ENCODE peak calls at places on chromosomes 3 and 15, in five cellular contexts. C is T-helper 9 cell, J is NCI-H2081, A is GM04503, E is upper lobe of right lung. T is an unnamed sample.

GRCh38 chr3:29764603-29765254 is 483.9 kb downstream of the RBMS3 start:
- DNase-seq in E (no peak), C (no peak), J (peak; percentile 21), A (peak; percentile 39), T (peak; percentile 21)

GRCh38 chr3:106820726-106821362 is 556.4 kb upstream of the CCDC54 start:
- DNase-seq in J (no peak), A (no peak), E (peak; percentile 54), C (no peak), T (no peak)

GRCh38 chr3:157282261-157283191 is 122.6 kb upstream of the CCNL1 start:
- DNase-seq in A (peak; percentile 98), C (no peak), E (no peak), J (no peak), T (no peak)

GRCh38 chr15:80485370-80486164 is 81.4 kb downstream of the ARNT2 start:
- DNase-seq in A (no peak), E (no peak), J (no peak), C (no peak), T (peak; percentile 79)

GRCh38 chr3:55482496-55483195 is 4.5 kb downstream of the WNT5A start:
- DNase-seq in E (no peak), A (no peak), J (no peak), C (no peak), T (no peak)

GRCh38 chr15:78315686-78316085 is 16.3 kb upstream of the SKIC8 start:
- DNase-seq in E (no peak), J (peak; percentile 46), C (no peak), A (no peak), T (no peak)

GRCh38 chr3:56689303-56689702 is 6.2 kb upstream of the TASOR start:
- DNase-seq in E (no peak), J (no peak), C (no peak), A (no peak), T (no peak)

GRCh38 chr15:101709466-101709865 is 14.8 kb downstream of the TARS3 start:
- DNase-seq in J (peak; percentile 14), E (no peak), C (no peak), A (no peak), T (peak; percentile 10)

GRCh38 chr3:8732413-8732812 is 1.2 kb upstream of the CAV3 start:
- DNase-seq in J (no peak), C (no peak), A (no peak), E (no peak), T (no peak)

GRCh38 chr15:43126358-43126757 is 7.0 kb upstream of the TMEM62 start:
- DNase-seq in J (no peak), C (no peak), E (no peak), A (no peak), T (no peak)

GRCh38 chr3:153287017-153287416 is 125.0 kb downstream of the RAP2B start:
- DNase-seq in E (no peak), J (no peak), C (no peak), A (no peak), T (no peak)

GRCh38 chr3:188472331-188472730 is 318.4 kb downstream of the LPP start:
- DNase-seq in A (no peak), C (no peak), J (no peak), E (no peak), T (no peak)

GRCh38 chr3:110686691-110687090 is 384.9 kb upstream of the NECTIN3 start:
- DNase-seq in A (no peak), J (peak; percentile 13), E (no peak), C (no peak), T (no peak)

GRCh38 chr3:171099911-171100310 is 73.4 kb upstream of the SLC2A2 start:
- DNase-seq in A (no peak), J (no peak), E (no peak), C (no peak), T (no peak)

GRCh38 chr3:117587416-117587815 is 877.8 kb downstream of the TUSC7 start:
- DNase-seq in C (no peak), A (no peak), J (no peak), E (no peak), T (no peak)

GRCh38 chr3:189277711-189278110 is 105.9 kb downstream of the TPRG1 start:
- DNase-seq in C (no peak), J (no peak), E (no peak), A (no peak), T (no peak)

GRCh38 chr15:59252137-59252536 is 45.5 kb downstream of the LDHAL6B start:
- DNase-seq in A (no peak), J (no peak), C (no peak), E (no peak), T (no peak)

GRCh38 chr15:36965561-36966342 is 134.6 kb downstream of the MEIS2 start:
- DNase-seq in J (no peak), C (no peak), E (no peak), A (no peak), T (no peak)

GRCh38 chr3:138359549-138360271 is 11.3 kb downstream of the MRAS start:
- DNase-seq in J (no peak), C (no peak), E (no peak), A (no peak), T (no peak)

GRCh38 chr3:9222956-9223639 is 26.3 kb downstream of the SRGAP3 start:
- DNase-seq in A (no peak), J (no peak), C (no peak), E (no peak), T (no peak)

GRCh38 chr3:57060089-57060829 is at the start of gene SPATA12:
- DNase-seq in J (no peak), E (peak; percentile 74), A (peak; percentile 59), C (no peak), T (peak; percentile 2)

GRCh38 chr15:100383302-100384107 is 41.7 kb upstream of the ADAMTS17 start:
- DNase-seq in C (no peak), J (peak; percentile 24), E (no peak), A (no peak), T (peak; percentile 49)

T was measured in NCI-H1417.